ENCODE peak calls at places on chromosome 21, in six cellular contexts. Y is H1, P is IMR-90, B is K562, G is endothelial cell of umbilical vein, Q is HepG2. S is an unnamed sample.

GRCh38 chr21:29175408-29176147 is 45.1 kb downstream of the MAP3K7CL start:
- DNase-seq in G (peak; percentile 98), Q (peak; percentile 77), P (peak; percentile 75), Y (no peak), B (no peak), S (no peak)

GRCh38 chr21:37914211-37914900 is 1.9 kb downstream of the KCNJ6 start:
- DNase-seq in Q (no peak), P (peak; percentile 22), G (no peak), B (peak; percentile 64), Y (no peak), S (no peak)

GRCh38 chr21:42433946-42434551 is 30.3 kb downstream of the UBASH3A start:
- DNase-seq in G (no peak), B (peak; percentile 92), P (no peak), Y (no peak), Q (no peak), S (no peak)

GRCh38 chr21:41947596-41948403 is 6.0 kb downstream of the C2CD2 start:
- DNase-seq in Q (no peak), B (no peak), P (peak; percentile 43), Y (no peak), G (peak; percentile 91), S (no peak)

GRCh38 chr21:27359141-27359540 is 392.3 kb upstream of the ADAMTS5 start:
- DNase-seq in Y (no peak), G (no peak), P (peak; percentile 42), Q (no peak), B (no peak), S (no peak)

GRCh38 chr21:40173833-40174232 is 306.6 kb downstream of the PCP4 start:
- DNase-seq in Q (no peak), P (no peak), G (no peak), B (no peak), Y (no peak), S (no peak)

GRCh38 chr21:35367558-35367957 is 318.5 kb upstream of the RUNX1 start:
- DNase-seq in P (no peak), Y (no peak), Q (no peak), B (no peak), G (no peak), S (no peak)

GRCh38 chr21:42146821-42147220 is 72.1 kb upstream of the ABCG1 start:
- DNase-seq in P (no peak), Q (no peak), G (no peak), Y (no peak), B (no peak), S (no peak)

GRCh38 chr21:20856926-20857325 is 141.3 kb upstream of the NCAM2 start:
- DNase-seq in B (peak; percentile 26), P (no peak), G (no peak), Q (no peak), Y (no peak), S (no peak)

GRCh38 chr21:46477765-46478164 is 19.1 kb downstream of the DIP2A start:
- DNase-seq in P (peak; percentile 51), Q (no peak), B (no peak), G (no peak), Y (no peak), S (no peak)

GRCh38 chr21:45835301-45836267 is 146.0 kb upstream of the COL6A1 start:
- DNase-seq in Q (no peak), Y (no peak), P (no peak), B (no peak), G (no peak), S (no peak)

GRCh38 chr21:17482928-17483327 is 29.9 kb upstream of the CXADR start:
- DNase-seq in Y (no peak), B (no peak), G (no peak), Q (no peak), P (no peak), S (no peak)

GRCh38 chr21:38661296-38662223 is 144.2 kb upstream of the ETS2 start:
- DNase-seq in G (peak; percentile 22), Y (no peak), P (peak; percentile 62), Q (no peak), B (no peak), S (no peak)

GRCh38 chr21:26177741-26178452 is 7.3 kb upstream of the APP start:
- DNase-seq in G (no peak), Y (no peak), B (no peak), Q (no peak), P (no peak), S (no peak)

GRCh38 chr21:46054447-46054846 is 43.5 kb upstream of the COL6A2 start:
- DNase-seq in B (no peak), P (peak; percentile 42), Q (no peak), G (no peak), Y (no peak), S (no peak)

GRCh38 chr21:38092033-38092432 is 164.8 kb upstream of the KCNJ15 start:
- DNase-seq in P (no peak), G (no peak), Y (no peak), B (no peak), Q (no peak), S (no peak)

GRCh38 chr21:41360072-41360821 is 1.6 kb upstream of the MX2 start:
- DNase-seq in Q (peak; percentile 46), P (peak; percentile 26), Y (no peak), G (no peak), B (no peak), S (no peak)

GRCh38 chr21:29187939-29188338 is 57.5 kb downstream of the MAP3K7CL start:
- DNase-seq in Q (peak; percentile 66), P (peak; percentile 96), Y (no peak), B (no peak), G (peak; percentile 96), S (peak; percentile 59)

GRCh38 chr21:39687069-39687468 is 57.9 kb upstream of the IGSF5 start:
- DNase-seq in B (no peak), Q (no peak), P (no peak), G (no peak), Y (no peak), S (no peak)

GRCh38 chr21:29849735-29850176 is 90.0 kb downstream of the GRIK1 start:
- DNase-seq in B (peak; percentile 74), Y (peak; percentile 33), G (peak; percentile 60), P (peak; percentile 57), Q (peak; percentile 30), S (no peak)

GRCh38 chr21:22020221-22020620 is 1022.0 kb downstream of the NCAM2 start:
- DNase-seq in B (no peak), Q (no peak), G (no peak), Y (no peak), P (no peak), S (no peak)

GRCh38 chr21:40658237-40658636 is 188.7 kb downstream of the DSCAM start:
- DNase-seq in Q (no peak), G (no peak), B (no peak), Y (no peak), P (no peak), S (no peak)

GRCh38 chr21:34693192-34693810 is 24.5 kb downstream of the CLIC6 start:
- DNase-seq in Q (peak; percentile 55), P (peak; percentile 74), Y (no peak), G (peak; percentile 57), B (peak; percentile 74), S (peak; percentile 59)

DNA sequence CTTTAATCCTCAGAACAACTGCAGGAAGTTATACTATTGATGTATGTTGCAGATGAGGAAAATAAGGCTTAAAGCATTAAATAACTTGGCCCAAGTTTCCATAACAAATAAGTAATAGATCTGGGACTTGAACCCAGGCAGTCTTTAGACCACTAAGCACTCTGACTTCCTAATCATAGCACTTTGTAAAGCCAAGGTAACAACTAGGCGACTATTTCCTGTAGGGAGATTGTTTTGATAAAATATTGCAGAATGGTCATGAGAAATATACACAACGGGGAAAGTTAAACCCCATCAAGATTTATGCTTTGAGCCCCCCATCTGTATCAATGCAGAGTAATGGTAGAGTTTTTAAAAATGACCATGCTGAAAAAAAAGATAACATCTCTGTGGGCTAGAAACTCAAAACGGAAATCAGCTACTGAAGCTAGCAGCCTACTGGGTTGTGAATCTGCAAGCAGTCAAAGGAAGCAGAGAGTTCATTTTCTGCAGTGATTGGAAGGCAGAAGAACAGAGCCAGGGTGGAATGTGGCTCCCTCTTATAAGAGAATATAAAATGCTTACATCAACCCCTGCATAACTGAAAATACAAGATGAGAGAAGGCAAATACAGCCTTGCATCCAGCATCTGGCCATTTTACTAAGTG is 111.2 kb upstream of the OLIG2 start:
- DNase-seq in G (no peak), B (no peak), Y (no peak), Q (no peak), P (no peak), S (no peak)
- H3K4me3 ChIP-seq in G (no peak overlapping the region), B (no peak overlapping the region), Y (no peak overlapping the region), Q (no peak overlapping the region), P (no peak overlapping the region), S (no peak overlapping the region)

DNA sequence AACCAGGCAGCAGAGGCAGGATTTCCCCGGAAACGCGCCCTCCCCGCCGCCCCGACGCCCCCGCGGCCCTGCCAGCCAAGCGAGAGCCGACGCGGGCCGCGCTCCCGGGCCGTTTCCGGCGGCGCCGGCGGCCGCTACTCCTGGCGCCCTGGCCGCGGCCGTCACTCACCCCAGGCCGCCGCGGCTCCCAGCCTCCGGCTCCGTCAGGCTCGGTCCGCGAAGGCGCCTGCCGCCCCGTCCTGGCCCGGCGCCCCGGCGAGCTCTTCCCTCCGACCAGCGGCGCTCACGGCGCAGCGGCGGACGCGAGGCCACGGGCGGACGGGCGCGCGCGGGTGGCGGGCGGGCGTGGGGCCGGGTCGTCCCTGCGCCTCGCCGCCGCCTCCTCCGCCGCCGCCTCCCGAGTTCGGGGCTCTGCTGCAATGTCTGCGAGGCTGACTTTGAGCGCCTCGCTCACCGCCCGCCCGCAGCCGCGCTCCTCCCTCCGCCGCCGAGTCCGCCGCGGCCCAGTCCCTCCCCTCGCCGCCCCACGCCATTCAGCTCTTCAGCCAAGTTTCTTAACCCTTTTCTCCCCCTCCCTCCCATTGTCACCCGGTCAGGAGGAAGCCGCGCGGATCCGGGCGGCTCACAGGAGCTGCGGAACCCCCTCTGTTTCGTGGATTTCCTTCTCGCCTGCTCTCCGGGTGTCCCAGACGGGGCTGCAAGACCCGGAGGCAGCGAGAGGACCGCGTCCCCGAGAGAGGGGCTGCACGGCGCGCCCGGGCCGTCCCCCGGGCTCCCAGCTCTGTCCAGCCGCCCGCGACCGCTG is at the start of gene NRIP1:
- DNase-seq in B (peak; percentile 86), G (peak; percentile 92), Y (no peak), Q (peak; percentile 78), P (peak; percentile 87), S (no peak)
- TF ChIP-seq POLR2A in B (peak; percentile 61), G (peak; percentile 66), Y (no peak), Q (peak; percentile 75), P (peak; percentile 71), S (no peak)

GRCh38 chr21:44567481-44568171 is 5.9 kb upstream of the KRTAP10-4 start:
- DNase-seq in Y (no peak), B (no peak), P (no peak), G (no peak), Q (no peak), S (no peak)
- H3K9ac ChIP-seq in Y (no peak overlapping the region), B (no peak overlapping the region), P (no peak overlapping the region), G (no peak overlapping the region), Q (no peak overlapping the region), S (no peak overlapping the region)

GRCh38 chr21:43693981-43694380 is 24.9 kb upstream of the PDXK start:
- DNase-seq in Y (no peak), P (no peak), G (no peak), B (no peak), Q (no peak), S (no peak)

GRCh38 chr21:43691801-43692200 is 27.1 kb upstream of the PDXK start:
- DNase-seq in P (no peak), Y (no peak), G (no peak), B (no peak), Q (no peak), S (no peak)

GRCh38 chr21:43694437-43695079 is 24.4 kb upstream of the PDXK start:
- DNase-seq in B (no peak), Q (no peak), G (no peak), P (no peak), Y (no peak), S (no peak)

GRCh38 chr21:43691086-43691795 is 27.7 kb upstream of the PDXK start:
- DNase-seq in B (no peak), P (no peak), Y (no peak), Q (no peak), G (no peak), S (no peak)

GRCh38 chr21:43692949-43693348 is 26.0 kb upstream of the PDXK start:
- DNase-seq in G (no peak), P (no peak), Q (no peak), Y (no peak), B (no peak), S (no peak)
- H3K4me3 ChIP-seq in G (no peak overlapping the region), P (no peak overlapping the region), Q (no peak overlapping the region), Y (no peak overlapping the region), B (no peak overlapping the region), S (no peak overlapping the region)